ENCODE peak calls at places on chromosomes 13 and 19, in eight cellular contexts. F is stimulated activated CD8-positive, alpha-beta memory T cell treated with anti-CD3 and anti-CD28 coated beads, Interleukin-7, amount 100 ng/mL, for 48 hours; T is H9; U is activated naive CD8-positive, alpha-beta T cell treated with anti-CD3 and anti-CD28 coated beads, Interleukin-2, amount 50 U/mL, for 24 hours; N is AG09319; Q is left colon; I is T-cell; O is fibroblast of mammary gland. D is an unnamed sample.

GRCh38 chr13:64551755-64552154 is 2678.4 kb downstream of the PCDH9 start:
- DNase-seq in U (no peak), O (peak), F (no peak), I (no peak), Q (no peak), N (peak), T (no peak), D (no peak)

GRCh38 chr13:29849071-29849541 is 1.3 kb downstream of the UBL3 start:
- DNase-seq in T (no peak), F (no peak), I (peak), O (peak), U (peak), N (no peak), Q (no peak), D (no peak)

GRCh38 chr13:26855921-26856320 is 95.3 kb upstream of the GPR12 start:
- DNase-seq in I (no peak), N (no peak), Q (no peak), U (no peak), O (no peak), T (no peak), F (no peak), D (no peak)

GRCh38 chr19:37953576-37954303 is 46.7 kb downstream of the SIPA1L3 start:
- DNase-seq in N (no peak), F (no peak), U (no peak), T (no peak), O (peak), Q (no peak), I (no peak), D (no peak)

GRCh38 chr19:50333235-50333736 is 4.1 kb upstream of the KCNC3 start:
- DNase-seq in N (peak), I (peak), O (peak), F (peak), Q (peak), U (peak), T (peak), D (peak)

GRCh38 chr13:111906306-111906705 is 160.6 kb upstream of the SOX1 start:
- DNase-seq in O (no peak), Q (no peak), I (no peak), N (no peak), U (no peak), T (no peak), F (no peak), D (no peak)

GRCh38 chr13:105497597-105497996 is 1037.9 kb downstream of the EFNB2 start:
- DNase-seq in F (no peak), N (no peak), T (no peak), Q (no peak), U (no peak), O (no peak), I (no peak), D (no peak)

GRCh38 chr19:45913874-45914830 is at the start of gene NANOS2:
- DNase-seq in O (no peak), T (peak), F (no peak), I (no peak), U (no peak), N (no peak), Q (no peak), D (no peak)

D was measured in stimulated activated CD4-positive, alpha-beta T cell treated with anti-CD3 and anti-CD28 coated beads, Interleukin-4, amount 100 ng/mL, for 1 hour.